ENCODE peak calls at places on chromosome 3, in four cellular contexts. J is mammary epithelial cell, L is PC-3, W is DND-41. Y is an unnamed sample.

GRCh38 chr3:78861156-78861555 is 906.6 kb downstream of the ROBO1 start:
- DNase-seq in J (no peak), W (no peak), L (no peak), Y (no peak)

GRCh38 chr3:23041918-23042696 is 161.0 kb upstream of the UBE2E2 start:
- DNase-seq in W (no peak), J (peak; percentile 40), L (peak; percentile 87), Y (no peak)

GRCh38 chr3:110164632-110165240 is 827.4 kb upstream of the DPPA4 start:
- DNase-seq in L (no peak), W (no peak), J (no peak), Y (no peak)

GRCh38 chr3:65924762-65925161 is 114.0 kb downstream of the MAGI1 start:
- DNase-seq in W (no peak), J (no peak), L (no peak), Y (no peak)

GRCh38 chr3:122322095-122323075 is 2.7 kb upstream of the CSTA start:
- DNase-seq in W (peak; percentile 12), L (no peak), J (no peak), Y (no peak)

GRCh38 chr3:56939759-56940323 is 120.6 kb upstream of the SPATA12 start:
- DNase-seq in W (no peak), J (no peak), L (no peak), Y (no peak)

GRCh38 chr3:179168933-179169332 is 20.8 kb downstream of the PIK3CA start:
- DNase-seq in J (no peak), W (no peak), L (no peak), Y (no peak)

GRCh38 chr3:126849768-126850167 is 133.1 kb upstream of the PLXNA1 start:
- DNase-seq in J (no peak), L (no peak), W (no peak), Y (no peak)

GRCh38 chr3:16102905-16103364 is 71.5 kb upstream of the GALNT15 start:
- DNase-seq in W (no peak), J (peak; percentile 63), L (peak; percentile 68), Y (peak; percentile 45)

GRCh38 chr3:23272820-23273219 is 69.7 kb downstream of the UBE2E2 start:
- DNase-seq in L (no peak), W (no peak), J (no peak), Y (no peak)

GRCh38 chr3:42180901-42181300 is 85.1 kb downstream of the CCK start:
- DNase-seq in L (peak; percentile 40), W (no peak), J (peak; percentile 77), Y (no peak)

GRCh38 chr3:72510247-72510646 is 338.0 kb downstream of the SHQ1 start:
- DNase-seq in W (no peak), L (no peak), J (no peak), Y (no peak)

GRCh38 chr3:160569874-160570273 is 4.5 kb upstream of the KPNA4 start:
- DNase-seq in J (no peak), W (no peak), L (no peak), Y (no peak)

GRCh38 chr3:160566499-160566898 is 1.1 kb upstream of the KPNA4 start:
- DNase-seq in J (no peak), L (peak; percentile 4), W (no peak), Y (no peak)

GRCh38 chr3:160567774-160568173 is 2.4 kb upstream of the KPNA4 start:
- DNase-seq in J (no peak), W (no peak), L (no peak), Y (no peak)

GRCh38 chr3:160565442-160566403 is at the start of gene KPNA4:
- DNase-seq in J (peak; percentile 97), L (peak; percentile 99), W (peak; percentile 98), Y (peak; percentile 99)

DNA sequence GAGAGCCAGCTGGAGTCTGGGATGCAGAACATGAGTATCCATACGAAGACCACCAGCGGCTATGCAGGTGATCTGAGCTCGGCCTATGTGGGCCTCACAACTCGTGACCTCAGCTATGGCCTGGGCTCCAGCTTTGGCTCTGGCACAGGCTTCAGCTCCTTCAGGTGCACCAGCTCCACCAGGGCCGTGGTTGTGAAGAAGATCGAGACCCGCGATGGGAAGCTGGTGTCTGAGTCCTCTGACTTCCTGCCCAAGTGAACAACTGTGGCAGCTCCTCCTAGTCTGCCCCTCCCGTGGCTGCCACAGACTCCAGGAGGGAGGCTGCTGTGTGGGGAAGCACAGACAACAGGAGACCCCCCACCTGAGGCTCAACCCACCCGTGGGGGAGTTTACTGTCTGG is 3.6 kb upstream of the KPNA4 start:
- DNase-seq in J (no peak), W (peak; percentile 63), L (no peak), Y (no peak)
- H4K20me1 ChIP-seq in J (no peaks in the 10 kb centered on the region), W (peaks cover 7% of the 10 kb centered on the region), L (peaks cover 6% of the 10 kb centered on the region), Y (peaks cover 6% of the 10 kb centered on the region)

GRCh38 chr3:53496984-53497383 is 2.6 kb downstream of the CACNA1D start:
- DNase-seq in J (no peak), L (no peak), W (no peak), Y (no peak)

GRCh38 chr3:53495518-53496501 is 1.4 kb downstream of the CACNA1D start:
- DNase-seq in W (no peak), L (no peak), J (no peak), Y (peak; percentile 42)

GRCh38 chr3:53493618-53493996 is 804 bp upstream of the CACNA1D start:
- DNase-seq in W (no peak), L (no peak), J (no peak), Y (no peak)

GRCh38 chr3:53495091-53495517 is 693 bp downstream of the CACNA1D start:
- DNase-seq in W (no peak), L (no peak), J (no peak), Y (no peak)

GRCh38 chr3:53493997-53494791 is at the start of gene CACNA1D:
- DNase-seq in L (no peak), W (no peak), J (peak; percentile 31), Y (peak; percentile 87)
- TF ChIP-seq EZH2 in L (peak; percentile 96), W (no peak), J (no peak), Y (no peak)

GRCh38 chr3:71070497-71071465 is 512.7 kb downstream of the FOXP1 start:
- DNase-seq in W (no peak), J (peak; percentile 47), L (no peak), Y (peak; percentile 33)
- H4K20me1 ChIP-seq in W (peaks cover 75% of the 10 kb centered on the region), J (no peaks in the 10 kb centered on the region), L (no peaks in the 10 kb centered on the region), Y (no peaks in the 10 kb centered on the region)

GRCh38 chr3:137768021-137768360 is 3.9 kb downstream of the SOX14 start:
- DNase-seq in L (no peak), J (no peak), W (no peak), Y (no peak)
- TF ChIP-seq EZH2 in L (no peak), J (peak; percentile 0), W (no peak), Y (no peak)

GRCh38 chr3:50623840-50624474 is 7.0 kb downstream of the MAPKAPK3 start:
- DNase-seq in J (no peak), W (peak; percentile 91), L (no peak), Y (no peak)

GRCh38 chr3:50622881-50623280 is 5.9 kb downstream of the MAPKAPK3 start:
- DNase-seq in W (no peak), J (no peak), L (no peak), Y (no peak)

GRCh38 chr3:50620420-50620819 is 3.5 kb downstream of the MAPKAPK3 start:
- DNase-seq in W (peak; percentile 48), L (peak; percentile 28), J (no peak), Y (no peak)

GRCh38 chr3:50617911-50618481 is 1.0 kb downstream of the MAPKAPK3 start:
- DNase-seq in W (peak; percentile 76), L (no peak), J (no peak), Y (peak; percentile 32)

DNA sequence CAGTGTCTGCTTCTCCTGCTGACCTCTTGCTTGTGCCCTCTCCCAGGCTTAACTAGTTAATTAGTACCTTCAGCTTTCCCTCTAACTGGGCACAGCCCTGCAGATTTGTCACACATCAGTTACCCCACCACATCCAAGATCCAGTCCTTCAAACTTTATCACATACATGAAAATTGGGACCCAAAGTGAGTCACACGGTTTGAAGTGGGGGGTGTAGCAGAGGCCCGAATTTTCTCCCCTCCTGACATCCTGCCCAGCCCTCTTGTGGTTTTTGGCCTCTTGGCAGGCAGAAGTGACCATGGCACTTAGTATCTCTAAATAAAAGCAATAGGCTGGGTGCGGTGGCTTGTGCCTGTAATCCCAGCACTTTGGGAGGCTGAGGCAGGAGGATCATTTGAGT is 3.9 kb downstream of the MAPKAPK3 start:
- DNase-seq in L (peak; percentile 85), J (no peak), W (no peak), Y (no peak)
- H4K20me1 ChIP-seq in L (no peaks in the 10 kb centered on the region), J (no peaks in the 10 kb centered on the region), W (peaks cover 19% of the 10 kb centered on the region), Y (no peaks in the 10 kb centered on the region)

GRCh38 chr3:133674290-133674912 is 12.7 kb upstream of the TOPBP1 start:
- DNase-seq in J (no peak), L (no peak), W (no peak), Y (no peak)
- TF ChIP-seq EZH2 in J (no peak), L (no peak), W (no peak), Y (peak; percentile 56)

GRCh38 chr3:48018841-48019240 is 2.6 kb upstream of the MAP4 start:
- DNase-seq in J (peak; percentile 85), W (no peak), L (peak; percentile 78), Y (peak; percentile 47)
- H4K20me1 ChIP-seq in J (no peaks in the 10 kb centered on the region), W (peaks cover 10% of the 10 kb centered on the region), L (peaks cover 22% of the 10 kb centered on the region), Y (peaks cover 25% of the 10 kb centered on the region)

Y was measured in hepatocyte.